ENCODE peak calls at places on chromosomes 7 and 10, in six cellular contexts. S is CD4-positive, alpha-beta T cell; K is nephron progenitor cell; L is GM12865; Q is mammary epithelial cell; M is endodermal cell. J is an unnamed sample.

GRCh38 chr10:59807629-59808620 is 54.7 kb upstream of the MRLN start:
- DNase-seq in S (no peak), M (no peak), Q (no peak), K (no peak), L (no peak), J (no peak)

GRCh38 chr7:100575206-100575631 is 1.5 kb upstream of the SAP25 start:
- DNase-seq in K (no peak), L (no peak), S (no peak), M (peak), Q (no peak), J (no peak)

GRCh38 chr10:88042162-88043100 is 179.0 kb downstream of the PTEN start:
- DNase-seq in Q (peak), M (peak), K (no peak), L (no peak), S (no peak), J (peak)

GRCh38 chr10:93138113-93138870 is 64.6 kb downstream of the CYP26A1 start:
- DNase-seq in K (no peak), Q (peak), S (no peak), L (no peak), M (no peak), J (no peak)

GRCh38 chr7:36943591-36944430 is 219.5 kb upstream of the AOAH start:
- DNase-seq in Q (no peak), S (no peak), K (no peak), L (peak), M (no peak), J (no peak)

GRCh38 chr7:38685851-38686250 is 54.7 kb upstream of the AMPH start:
- DNase-seq in S (no peak), L (no peak), M (no peak), Q (no peak), K (no peak), J (no peak)

GRCh38 chr7:781228-781864 is 50.9 kb upstream of the SUN1 start:
- DNase-seq in Q (no peak), K (no peak), M (no peak), L (no peak), S (no peak), J (no peak)

GRCh38 chr7:136868496-136869005 is at the start of gene CHRM2:
- DNase-seq in L (no peak), Q (peak), S (no peak), K (peak), M (peak), J (no peak)

GRCh38 chr10:45008524-45009161 is 7.9 kb downstream of the ZNF22 start:
- DNase-seq in Q (peak), M (no peak), K (peak), S (no peak), L (peak), J (peak)

GRCh38 chr10:80196270-80196949 is 8.9 kb downstream of the ANXA11 start:
- DNase-seq in S (peak), M (peak), L (peak), K (no peak), Q (peak), J (no peak)

GRCh38 chr7:5431485-5432118 is 8.0 kb upstream of the TNRC18 start:
- DNase-seq in K (no peak), S (no peak), Q (no peak), M (no peak), L (no peak), J (no peak)

GRCh38 chr10:49509904-49510303 is 29.0 kb downstream of the ERCC6 start:
- DNase-seq in K (no peak), M (no peak), L (no peak), Q (no peak), S (no peak), J (no peak)

GRCh38 chr7:26681819-26682418 is 182.5 kb downstream of the SKAP2 start:
- DNase-seq in Q (no peak), K (no peak), L (peak), M (no peak), S (no peak), J (peak)

GRCh38 chr7:133675510-133676218 is 422.8 kb downstream of the EXOC4 start:
- DNase-seq in S (no peak), K (no peak), L (no peak), M (no peak), Q (peak), J (no peak)

GRCh38 chr7:142549007-142549406 is 200.3 kb upstream of the PRSS1 start:
- DNase-seq in K (no peak), S (no peak), M (no peak), Q (peak), L (no peak), J (no peak)

GRCh38 chr10:114704720-114705119 is 46.6 kb upstream of the ABLIM1 start:
- DNase-seq in L (no peak), S (no peak), M (no peak), Q (no peak), K (no peak), J (no peak)

GRCh38 chr10:119422685-119423509 is 119.6 kb downstream of the RGS10 start:
- DNase-seq in K (no peak), Q (no peak), S (no peak), L (no peak), M (peak), J (no peak)

GRCh38 chr7:130884437-130885417 is 150.7 kb upstream of the KLF14 start:
- DNase-seq in Q (peak), M (no peak), L (no peak), K (no peak), S (no peak), J (no peak)

GRCh38 chr10:44911081-44911540 is at the start of gene TMEM72:
- DNase-seq in K (peak), Q (no peak), M (peak), L (no peak), S (no peak), J (no peak)

GRCh38 chr10:106582291-106582690 is 582.2 kb downstream of the SORCS1 start:
- DNase-seq in S (no peak), L (peak), K (no peak), Q (peak), M (no peak), J (no peak)

GRCh38 chr7:19522486-19522885 is 186.4 kb downstream of the POLR1F start:
- DNase-seq in Q (peak), L (no peak), K (no peak), M (no peak), S (no peak), J (peak)

GRCh38 chr7:20133803-20134202 is 83.4 kb downstream of the MACC1 start:
- DNase-seq in L (peak), S (no peak), Q (no peak), M (no peak), K (no peak), J (no peak)

GRCh38 chr7:24373556-24373955 is 89.6 kb downstream of the NPY start:
- DNase-seq in L (no peak), M (no peak), S (no peak), K (no peak), Q (no peak), J (no peak)

GRCh38 chr10:128178319-128178937 is 52.2 kb upstream of the MKI67 start:
- DNase-seq in S (peak), L (peak), K (peak), M (peak), Q (no peak), J (no peak)

GRCh38 chr10:133179651-133180050 is 19.6 kb downstream of the KNDC1 start:
- DNase-seq in S (no peak), Q (no peak), M (no peak), L (no peak), K (peak), J (no peak)

GRCh38 chr10:84117683-84118394 is 21.5 kb upstream of the GHITM start:
- DNase-seq in M (no peak), S (no peak), Q (no peak), K (no peak), L (no peak), J (no peak)

GRCh38 chr10:84123362-84123761 is 15.9 kb upstream of the GHITM start:
- DNase-seq in Q (no peak), L (no peak), S (no peak), M (no peak), K (no peak), J (no peak)

GRCh38 chr10:84114088-84114667 is 25.1 kb upstream of the GHITM start:
- DNase-seq in S (no peak), M (peak), K (no peak), Q (no peak), L (no peak), J (no peak)

DNA sequence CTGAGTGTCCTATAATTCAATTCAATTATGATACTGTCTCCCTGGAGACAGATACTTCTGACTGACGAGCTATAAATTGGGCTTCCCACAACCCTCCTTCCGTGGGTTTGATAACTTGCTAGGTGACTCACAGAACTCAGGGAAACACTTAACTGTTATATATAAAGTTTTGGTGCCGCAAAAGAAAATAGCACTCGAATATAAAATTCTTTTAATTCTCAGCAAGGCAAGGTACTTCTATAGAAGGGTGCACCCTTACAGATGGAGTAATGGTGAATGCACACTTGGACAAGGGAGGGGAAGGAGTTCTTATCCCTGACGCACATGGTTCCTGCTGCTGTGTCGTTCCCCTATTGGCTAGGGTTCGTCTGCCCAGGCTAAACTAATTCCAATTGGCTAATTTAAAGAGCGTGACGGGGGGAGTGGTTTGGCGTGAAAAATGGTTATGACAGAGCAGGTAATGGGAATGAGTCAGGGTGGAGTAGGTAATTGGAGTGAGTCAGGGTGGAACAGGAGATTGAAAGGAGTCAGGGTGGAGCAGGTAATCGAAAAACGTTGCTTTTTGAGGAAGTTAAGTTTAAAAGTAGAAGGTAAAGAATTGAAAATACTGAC is 20.8 kb upstream of the GHITM start:
- DNase-seq in K (no peak), L (no peak), M (no peak), Q (peak), S (no peak), J (no peak)
- TF ChIP-seq CTCF in K (no peak), L (no peak), M (no peak), Q (no peak), S (no peak), J (no peak)

GRCh38 chr10:61616611-61617010 is 46.1 kb upstream of the CABCOCO1 start:
- DNase-seq in Q (no peak), S (no peak), M (no peak), K (no peak), L (no peak), J (no peak)

GRCh38 chr10:61617586-61617985 is 45.1 kb upstream of the CABCOCO1 start:
- DNase-seq in K (no peak), M (no peak), Q (no peak), L (no peak), S (no peak), J (no peak)

GRCh38 chr10:61620511-61620910 is 42.2 kb upstream of the CABCOCO1 start:
- DNase-seq in L (no peak), Q (no peak), K (no peak), S (no peak), M (no peak), J (no peak)

GRCh38 chr10:61617180-61617579 is 45.5 kb upstream of the CABCOCO1 start:
- DNase-seq in L (no peak), S (no peak), M (no peak), K (no peak), Q (no peak), J (no peak)

GRCh38 chr10:61618388-61618961 is 44.3 kb upstream of the CABCOCO1 start:
- DNase-seq in S (no peak), L (no peak), Q (no peak), K (no peak), M (no peak), J (no peak)
- TF ChIP-seq CTCF in S (no peak), L (no peak), Q (no peak), K (no peak), M (no peak), J (no peak)

GRCh38 chr10:132121511-132121830 is 55.7 kb downstream of the JAKMIP3 start:
- DNase-seq in M (no peak), K (no peak), Q (no peak), L (no peak), S (no peak), J (no peak)
- TF ChIP-seq CTCF in M (no peak), K (no peak), Q (no peak), L (no peak), S (no peak), J (no peak)

DNA sequence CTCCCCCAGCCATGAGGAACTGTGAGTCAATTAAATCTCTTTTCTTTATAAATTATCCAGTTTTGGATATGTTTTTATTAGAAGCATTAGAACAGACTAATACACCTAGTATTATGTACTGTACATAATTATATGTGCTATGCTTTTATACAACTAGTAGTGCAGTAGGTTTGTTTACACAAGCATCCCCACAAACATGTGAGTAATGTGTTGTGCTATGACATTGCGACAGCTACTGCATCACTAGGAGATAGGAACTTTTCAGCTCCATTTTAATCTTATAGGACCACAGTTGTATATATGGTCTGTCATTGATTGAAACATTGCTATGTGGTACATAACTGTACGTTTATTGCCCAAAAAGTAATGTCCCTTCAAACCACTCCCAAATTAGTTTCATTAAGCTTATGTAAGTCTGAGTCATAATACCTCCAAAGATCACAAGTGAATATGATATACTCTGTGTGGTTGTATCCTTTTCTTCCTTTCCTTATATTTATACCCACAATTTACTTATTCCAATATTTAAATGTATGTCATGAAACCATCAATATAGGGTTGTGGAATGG is 183.2 kb upstream of the POT1 start:
- DNase-seq in K (no peak), Q (peak), L (no peak), S (no peak), M (no peak), J (no peak)
- TF ChIP-seq CTCF in K (no peak), Q (no peak), L (no peak), S (no peak), M (no peak), J (no peak)

DNA sequence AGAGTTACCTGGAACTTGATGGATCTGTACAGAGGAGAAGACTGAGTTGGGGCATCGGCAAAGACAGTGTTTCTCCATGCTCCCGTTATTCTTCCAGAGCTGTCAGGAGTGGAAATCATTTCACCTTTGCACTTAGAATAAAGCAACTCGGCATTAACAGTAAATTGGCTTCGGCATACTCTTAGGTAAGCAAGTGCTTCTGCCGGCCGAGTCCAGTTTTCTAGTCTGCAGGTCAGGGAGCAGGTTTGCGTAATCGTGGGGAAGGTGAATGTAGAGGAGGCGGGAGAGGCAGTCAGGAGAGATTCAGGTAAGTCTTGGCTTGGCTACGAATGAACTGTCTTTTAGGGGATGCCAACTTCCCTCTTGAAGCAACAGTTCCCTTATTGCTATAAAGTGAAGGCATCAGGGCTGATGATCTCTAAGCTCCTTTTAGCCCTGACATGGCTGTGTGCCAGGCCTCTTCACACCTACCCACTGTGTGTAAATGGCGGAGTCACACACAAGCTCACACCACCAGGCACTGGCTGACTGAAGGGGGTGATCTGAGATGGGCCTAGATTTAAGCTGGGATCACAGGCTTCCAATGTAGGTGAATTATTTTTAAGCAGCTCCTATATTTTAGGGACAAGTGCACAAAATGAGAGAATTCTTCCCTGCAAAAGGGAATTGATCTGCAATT is 127.1 kb downstream of the GATA3 start:
- DNase-seq in M (no peak), L (no peak), Q (no peak), S (no peak), K (no peak), J (no peak)
- TF ChIP-seq CTCF in M (no peak), L (no peak), Q (no peak), S (no peak), K (no peak), J (no peak)

DNA sequence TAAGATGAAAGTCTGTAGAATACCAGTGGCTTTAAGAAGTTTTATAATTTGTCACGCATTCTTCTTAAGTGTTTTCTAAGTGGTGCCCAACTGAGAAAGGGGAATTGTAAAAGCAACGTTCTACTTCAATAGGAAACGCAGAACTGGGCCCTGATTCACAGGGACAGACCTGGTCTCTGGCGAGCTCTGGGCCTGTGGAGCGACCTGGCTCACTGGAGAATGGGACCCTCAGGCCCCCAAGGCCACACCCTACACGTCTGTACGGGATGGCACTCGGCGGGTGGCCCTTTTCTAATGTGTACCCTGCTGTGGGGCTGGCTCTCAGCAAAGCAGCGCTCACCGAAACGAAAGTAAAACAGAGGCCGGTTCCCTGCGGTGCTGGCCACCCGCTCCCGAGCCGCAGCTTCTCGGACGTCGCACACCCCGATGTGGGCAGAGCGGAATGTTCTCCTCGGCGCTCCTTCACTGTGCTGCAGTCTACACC is 205.0 kb downstream of the DIP2C start:
- DNase-seq in Q (no peak), L (peak), M (peak), K (no peak), S (no peak), J (peak)
- TF ChIP-seq CTCF in Q (no peak), L (no peak), M (no peak), K (no peak), S (no peak), J (no peak)

GRCh38 chr7:111855161-111855841 is 293.0 kb upstream of the IMMP2L start:
- DNase-seq in M (peak), Q (peak), S (no peak), L (peak), K (no peak), J (peak)
- TF ChIP-seq CTCF in M (peak), Q (peak), S (no peak), L (peak), K (peak), J (peak)

GRCh38 chr7:30913821-30914515 is 2.3 kb downstream of the AQP1 start:
- DNase-seq in S (no peak), L (no peak), K (no peak), M (peak), Q (no peak), J (no peak)
- TF ChIP-seq CTCF in S (no peak), L (no peak), K (no peak), M (no peak), Q (no peak), J (no peak)

J was measured in astrocyte of the cerebellum.